ENCODE peak calls at places on chromosome 13, in eight cellular contexts. One of them, this sample, is unnamed.
A peak's percentile ranks its signal among the peaks of the same experiment; 100 is the strongest.

GRCh38 chr13:50512602-50513527 is 330.6 kb downstream of the DLEU7 start:
- DNase-seq in transverse colon: peak; percentile 75
- DNase-seq in osteoblast: peak; percentile 77
- DNase-seq in PC-3: peak; percentile 54
- DNase-seq in cardiac muscle cell: peak; percentile 17
- DNase-seq in body of pancreas: no peak
- DNase-seq in esophagus squamous epithelium: peak; percentile 23
- DNase-seq in tibial nerve: peak; percentile 44
- DNase-seq in this sample: no peak

GRCh38 chr13:30340367-30341184 is 33.2 kb upstream of the KATNAL1 start:
- DNase-seq in transverse colon: peak; percentile 45
- DNase-seq in tibial nerve: peak; percentile 19
- DNase-seq in PC-3: peak; percentile 58
- DNase-seq in osteoblast: peak; percentile 88
- DNase-seq in body of pancreas: no peak
- DNase-seq in cardiac muscle cell: peak; percentile 13
- DNase-seq in esophagus squamous epithelium: no peak
- DNase-seq in this sample: peak; percentile 64

GRCh38 chr13:37131092-37131491 is 25.6 kb upstream of the CSNK1A1L start:
- DNase-seq in PC-3: no peak
- DNase-seq in cardiac muscle cell: no peak
- DNase-seq in osteoblast: no peak
- DNase-seq in esophagus squamous epithelium: no peak
- DNase-seq in tibial nerve: no peak
- DNase-seq in transverse colon: no peak
- DNase-seq in body of pancreas: no peak
- DNase-seq in this sample: no peak

GRCh38 chr13:76903544-76904162 is 17.4 kb upstream of the KCTD12 start:
- DNase-seq in cardiac muscle cell: peak; percentile 81
- DNase-seq in transverse colon: peak; percentile 65
- DNase-seq in tibial nerve: peak; percentile 63
- DNase-seq in PC-3: peak; percentile 79
- DNase-seq in body of pancreas: peak; percentile 64
- DNase-seq in esophagus squamous epithelium: no peak
- DNase-seq in osteoblast: no peak
- DNase-seq in this sample: peak; percentile 94

GRCh38 chr13:27523345-27524073 is 73.1 kb upstream of the MTIF3 start:
- DNase-seq in esophagus squamous epithelium: no peak
- DNase-seq in cardiac muscle cell: no peak
- DNase-seq in osteoblast: no peak
- DNase-seq in tibial nerve: peak; percentile 7
- DNase-seq in body of pancreas: no peak
- DNase-seq in PC-3: no peak
- DNase-seq in transverse colon: no peak
- DNase-seq in this sample: no peak

GRCh38 chr13:44904982-44905381 is 84.3 kb downstream of the NUFIP1 start:
- DNase-seq in body of pancreas: no peak
- DNase-seq in esophagus squamous epithelium: no peak
- DNase-seq in transverse colon: peak; percentile 47
- DNase-seq in cardiac muscle cell: no peak
- DNase-seq in osteoblast: peak; percentile 77
- DNase-seq in tibial nerve: peak; percentile 66
- DNase-seq in PC-3: peak; percentile 75
- DNase-seq in this sample: no peak

GRCh38 chr13:50161052-50161451 is 145.8 kb downstream of the KCNRG start:
- DNase-seq in PC-3: peak; percentile 59
- DNase-seq in osteoblast: peak; percentile 79
- DNase-seq in tibial nerve: no peak
- DNase-seq in transverse colon: no peak
- DNase-seq in body of pancreas: no peak
- DNase-seq in cardiac muscle cell: no peak
- DNase-seq in esophagus squamous epithelium: no peak
- DNase-seq in this sample: no peak

GRCh38 chr13:89281331-89281730 is 1610.2 kb downstream of the SLITRK5 start:
- DNase-seq in esophagus squamous epithelium: no peak
- DNase-seq in tibial nerve: no peak
- DNase-seq in cardiac muscle cell: no peak
- DNase-seq in body of pancreas: no peak
- DNase-seq in PC-3: no peak
- DNase-seq in transverse colon: no peak
- DNase-seq in osteoblast: no peak
- DNase-seq in this sample: no peak

GRCh38 chr13:30877335-30877734 is 28.7 kb upstream of the MEDAG start:
- DNase-seq in tibial nerve: no peak
- DNase-seq in body of pancreas: no peak
- DNase-seq in transverse colon: no peak
- DNase-seq in cardiac muscle cell: no peak
- DNase-seq in esophagus squamous epithelium: no peak
- DNase-seq in osteoblast: no peak
- DNase-seq in PC-3: no peak
- DNase-seq in this sample: no peak

GRCh38 chr13:52454459-52454824 is 836 bp upstream of the CKAP2 start:
- DNase-seq in PC-3: peak; percentile 11
- DNase-seq in cardiac muscle cell: peak; percentile 10
- DNase-seq in osteoblast: no peak
- DNase-seq in transverse colon: peak; percentile 53
- DNase-seq in tibial nerve: no peak
- DNase-seq in body of pancreas: no peak
- DNase-seq in esophagus squamous epithelium: no peak
- DNase-seq in this sample: peak; percentile 6

DNA sequence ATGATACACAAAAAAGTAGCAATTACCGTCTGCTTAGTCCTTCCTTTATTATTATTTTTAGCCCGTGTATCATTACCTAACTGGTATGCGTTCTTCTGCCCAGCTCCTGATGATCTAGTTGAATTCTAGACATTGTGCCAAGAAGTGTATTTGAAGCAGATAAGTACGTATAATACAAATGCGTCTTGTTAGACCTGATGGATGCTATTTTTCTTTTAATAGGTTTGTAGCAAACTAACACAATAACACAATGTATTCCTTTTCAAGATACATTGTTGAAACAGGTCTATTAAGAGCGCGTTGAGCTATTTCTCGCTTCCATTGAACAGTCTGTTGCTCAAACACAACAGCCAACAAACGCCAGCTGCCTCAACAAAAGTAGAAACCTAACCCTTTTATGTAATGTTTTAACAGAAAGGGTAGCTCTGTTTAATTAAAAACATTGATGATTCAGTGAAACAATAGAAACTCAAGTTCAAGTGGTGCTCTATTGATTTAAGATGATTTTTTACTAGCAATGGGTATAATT is 14.7 kb downstream of the ZIC2 start:
- DNase-seq in cardiac muscle cell: no peak
- DNase-seq in transverse colon: no peak
- DNase-seq in esophagus squamous epithelium: no peak
- DNase-seq in body of pancreas: no peak
- DNase-seq in osteoblast: peak; percentile 46
- DNase-seq in PC-3: no peak
- DNase-seq in tibial nerve: no peak
- DNase-seq in this sample: no peak
- H3K4me3 ChIP-seq in cardiac muscle cell: no peak overlapping the region
- H3K4me3 ChIP-seq in transverse colon: no peak overlapping the region
- H3K4me3 ChIP-seq in esophagus squamous epithelium: no peak overlapping the region
- H3K4me3 ChIP-seq in body of pancreas: no peak overlapping the region
- H3K4me3 ChIP-seq in osteoblast: no peak overlapping the region
- H3K4me3 ChIP-seq in PC-3: no peak overlapping the region
- H3K4me3 ChIP-seq in tibial nerve: no peak overlapping the region
- H3K4me3 ChIP-seq in this sample: no peak overlapping the region

GRCh38 chr13:25811506-25811905 is 240.3 kb downstream of the SHISA2 start:
- DNase-seq in body of pancreas: no peak
- DNase-seq in transverse colon: no peak
- DNase-seq in PC-3: no peak
- DNase-seq in esophagus squamous epithelium: no peak
- DNase-seq in tibial nerve: no peak
- DNase-seq in osteoblast: no peak
- DNase-seq in cardiac muscle cell: no peak
- DNase-seq in this sample: no peak
- H3K9me3 ChIP-seq in body of pancreas: no peaks in the 10 kb centered on the region
- H3K9me3 ChIP-seq in transverse colon: peaks cover 8% of the 10 kb centered on the region
- H3K9me3 ChIP-seq in PC-3: no peaks in the 10 kb centered on the region
- H3K9me3 ChIP-seq in esophagus squamous epithelium: no peaks in the 10 kb centered on the region
- H3K9me3 ChIP-seq in tibial nerve: peaks cover 7% of the 10 kb centered on the region
- H3K9me3 ChIP-seq in osteoblast: peaks cover 3% of the 10 kb centered on the region
- H3K9me3 ChIP-seq in cardiac muscle cell: no peaks in the 10 kb centered on the region
- H3K9me3 ChIP-seq in this sample: peaks cover 1% of the 10 kb centered on the region

GRCh38 chr13:33508060-33508459 is 222.5 kb upstream of the STARD13 start:
- DNase-seq in cardiac muscle cell: no peak
- DNase-seq in transverse colon: no peak
- DNase-seq in tibial nerve: no peak
- DNase-seq in PC-3: no peak
- DNase-seq in osteoblast: no peak
- DNase-seq in esophagus squamous epithelium: no peak
- DNase-seq in body of pancreas: no peak
- DNase-seq in this sample: peak; percentile 59

GRCh38 chr13:33514362-33514761 is 228.8 kb upstream of the STARD13 start:
- DNase-seq in esophagus squamous epithelium: no peak
- DNase-seq in tibial nerve: no peak
- DNase-seq in cardiac muscle cell: no peak
- DNase-seq in transverse colon: no peak
- DNase-seq in osteoblast: no peak
- DNase-seq in body of pancreas: no peak
- DNase-seq in PC-3: peak; percentile 19
- DNase-seq in this sample: no peak

GRCh38 chr13:33510350-33510749 is 224.8 kb upstream of the STARD13 start:
- DNase-seq in cardiac muscle cell: no peak
- DNase-seq in transverse colon: no peak
- DNase-seq in PC-3: no peak
- DNase-seq in esophagus squamous epithelium: no peak
- DNase-seq in body of pancreas: no peak
- DNase-seq in tibial nerve: no peak
- DNase-seq in osteoblast: peak; percentile 5
- DNase-seq in this sample: no peak

GRCh38 chr13:33512880-33513554 is 227.5 kb upstream of the STARD13 start:
- DNase-seq in body of pancreas: no peak
- DNase-seq in tibial nerve: no peak
- DNase-seq in esophagus squamous epithelium: no peak
- DNase-seq in transverse colon: no peak
- DNase-seq in cardiac muscle cell: no peak
- DNase-seq in osteoblast: no peak
- DNase-seq in PC-3: no peak
- DNase-seq in this sample: no peak

DNA sequence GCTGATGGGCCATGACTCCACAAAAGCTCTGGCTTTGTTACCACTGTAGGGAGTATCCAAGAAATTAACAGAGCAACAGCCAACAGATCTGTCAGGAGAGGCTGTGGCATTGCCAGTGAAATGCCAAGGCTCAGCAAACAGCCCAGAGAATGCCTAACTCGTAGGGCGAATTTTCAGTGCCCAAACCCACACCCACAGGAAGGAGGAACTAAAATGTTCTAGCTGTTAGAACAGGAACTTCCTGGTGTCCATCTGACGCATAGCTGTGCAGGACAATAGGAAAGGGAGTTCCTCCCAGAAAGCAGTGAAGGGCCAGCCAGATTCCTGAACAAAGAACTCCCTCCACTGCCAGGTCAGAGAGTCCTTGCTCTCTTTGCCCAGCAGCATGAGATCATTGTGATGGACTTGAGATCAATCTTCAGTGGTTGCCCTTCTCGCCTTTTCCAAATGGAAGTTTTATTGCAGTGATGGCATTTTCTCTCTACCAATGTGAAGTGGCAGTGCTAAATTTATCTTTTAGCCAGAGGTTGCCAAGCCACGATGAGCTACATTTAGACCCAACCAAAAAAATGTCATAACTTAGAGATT is 224.2 kb upstream of the STARD13 start:
- DNase-seq in cardiac muscle cell: no peak
- DNase-seq in tibial nerve: peak; percentile 26
- DNase-seq in PC-3: peak; percentile 23
- DNase-seq in transverse colon: no peak
- DNase-seq in esophagus squamous epithelium: no peak
- DNase-seq in osteoblast: peak; percentile 49
- DNase-seq in body of pancreas: no peak
- DNase-seq in this sample: no peak
- H3K4me3 ChIP-seq in cardiac muscle cell: no peak overlapping the region
- H3K4me3 ChIP-seq in tibial nerve: no peak overlapping the region
- H3K4me3 ChIP-seq in PC-3: no peak overlapping the region
- H3K4me3 ChIP-seq in transverse colon: no peak overlapping the region
- H3K4me3 ChIP-seq in esophagus squamous epithelium: no peak overlapping the region
- H3K4me3 ChIP-seq in osteoblast: peak overlapping the region; percentile 1
- H3K4me3 ChIP-seq in body of pancreas: no peak overlapping the region
- H3K4me3 ChIP-seq in this sample: no peak overlapping the region

GRCh38 chr13:103004790-103005307 is 61.4 kb downstream of the SLC10A2 start:
- DNase-seq in cardiac muscle cell: peak; percentile 88
- DNase-seq in transverse colon: no peak
- DNase-seq in PC-3: no peak
- DNase-seq in esophagus squamous epithelium: no peak
- DNase-seq in osteoblast: no peak
- DNase-seq in tibial nerve: no peak
- DNase-seq in body of pancreas: no peak
- DNase-seq in this sample: peak; percentile 6

GRCh38 chr13:103012611-103013010 is 53.6 kb downstream of the SLC10A2 start:
- DNase-seq in cardiac muscle cell: no peak
- DNase-seq in tibial nerve: no peak
- DNase-seq in PC-3: no peak
- DNase-seq in osteoblast: no peak
- DNase-seq in esophagus squamous epithelium: no peak
- DNase-seq in transverse colon: no peak
- DNase-seq in body of pancreas: no peak
- DNase-seq in this sample: no peak

GRCh38 chr13:103007427-103007762 is 58.8 kb downstream of the SLC10A2 start:
- DNase-seq in body of pancreas: no peak
- DNase-seq in transverse colon: no peak
- DNase-seq in PC-3: no peak
- DNase-seq in esophagus squamous epithelium: no peak
- DNase-seq in cardiac muscle cell: no peak
- DNase-seq in osteoblast: no peak
- DNase-seq in tibial nerve: no peak
- DNase-seq in this sample: no peak

GRCh38 chr13:103006706-103007426 is 59.4 kb downstream of the SLC10A2 start:
- DNase-seq in esophagus squamous epithelium: no peak
- DNase-seq in tibial nerve: no peak
- DNase-seq in osteoblast: no peak
- DNase-seq in body of pancreas: no peak
- DNase-seq in PC-3: no peak
- DNase-seq in cardiac muscle cell: peak; percentile 98
- DNase-seq in transverse colon: no peak
- DNase-seq in this sample: no peak

DNA sequence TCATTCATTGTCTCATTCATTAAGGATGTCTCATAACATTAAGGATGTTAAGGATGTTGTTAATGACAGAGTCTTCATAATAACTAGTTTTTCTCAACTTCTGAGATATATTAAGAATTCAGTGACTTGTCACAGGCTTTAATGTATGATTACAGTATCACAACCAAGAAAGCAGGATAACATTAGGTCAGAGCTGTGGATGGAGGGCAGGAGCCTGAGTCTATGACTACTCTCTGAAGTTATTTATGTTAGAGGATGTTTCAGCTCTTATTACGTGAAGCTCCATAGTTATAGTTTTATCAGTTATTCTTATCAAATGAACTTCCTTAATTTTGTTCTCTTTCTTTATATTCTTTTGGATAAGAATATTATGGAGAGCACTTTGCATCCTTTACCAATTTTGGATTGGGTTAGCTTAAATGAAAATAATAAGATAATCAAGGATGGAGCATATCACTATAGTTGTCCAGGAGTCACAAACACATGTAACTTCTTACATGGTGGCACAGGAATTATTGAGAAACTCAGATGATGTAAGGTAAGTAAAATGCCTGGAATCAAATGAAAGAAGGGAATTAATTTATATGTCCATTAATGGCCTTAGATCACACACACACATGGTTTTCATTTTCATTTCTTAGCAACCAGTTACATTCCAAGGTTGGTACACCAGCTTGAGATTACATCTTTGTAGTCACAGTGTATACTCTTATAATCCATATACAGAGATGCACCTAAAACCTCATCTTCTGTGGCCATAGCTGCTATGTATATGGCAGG is 57.0 kb downstream of the SLC10A2 start:
- DNase-seq in osteoblast: no peak
- DNase-seq in tibial nerve: no peak
- DNase-seq in esophagus squamous epithelium: no peak
- DNase-seq in body of pancreas: no peak
- DNase-seq in PC-3: no peak
- DNase-seq in cardiac muscle cell: no peak
- DNase-seq in transverse colon: no peak
- DNase-seq in this sample: no peak
- H3K9me3 ChIP-seq in osteoblast: peaks cover 3% of the 10 kb centered on the region
- H3K9me3 ChIP-seq in tibial nerve: no peaks in the 10 kb centered on the region
- H3K9me3 ChIP-seq in esophagus squamous epithelium: no peaks in the 10 kb centered on the region
- H3K9me3 ChIP-seq in body of pancreas: no peaks in the 10 kb centered on the region
- H3K9me3 ChIP-seq in PC-3: no peaks in the 10 kb centered on the region
- H3K9me3 ChIP-seq in cardiac muscle cell: no peaks in the 10 kb centered on the region
- H3K9me3 ChIP-seq in transverse colon: no peaks in the 10 kb centered on the region
- H3K9me3 ChIP-seq in this sample: no peaks in the 10 kb centered on the region

This sample was measured in trophoblast cell.